ENCODE peak calls at places on chromosomes 12 and 14, in ten cellular contexts. One of them, this sample, is unnamed.

GRCh38 chr14:80978403-80978802 is 23.0 kb downstream of the TSHR start:
- DNase-seq in IMR-90: no peak
- DNase-seq in PC-9: no peak
- DNase-seq in A549: no peak
- DNase-seq in endothelial cell of umbilical vein: no peak
- DNase-seq in endodermal cell: no peak
- DNase-seq in CD4-positive, CD25-positive, alpha-beta regulatory T cell: no peak
- DNase-seq in effector memory CD4-positive, alpha-beta T cell: no peak
- DNase-seq in upper lobe of right lung: no peak
- DNase-seq in naive thymus-derived CD4-positive, alpha-beta T cell: no peak
- DNase-seq in this sample: no peak

GRCh38 chr12:104680506-104680905 is 223.8 kb downstream of the CHST11 start:
- DNase-seq in IMR-90: no peak
- DNase-seq in PC-9: no peak
- DNase-seq in A549: no peak
- DNase-seq in endothelial cell of umbilical vein: no peak
- DNase-seq in endodermal cell: no peak
- DNase-seq in CD4-positive, CD25-positive, alpha-beta regulatory T cell: no peak
- DNase-seq in effector memory CD4-positive, alpha-beta T cell: no peak
- DNase-seq in upper lobe of right lung: no peak
- DNase-seq in naive thymus-derived CD4-positive, alpha-beta T cell: no peak
- DNase-seq in this sample: no peak

GRCh38 chr12:120080043-120080400 is 36.5 kb downstream of the RAB35 start:
- DNase-seq in IMR-90: no peak
- DNase-seq in PC-9: no peak
- DNase-seq in A549: no peak
- DNase-seq in endothelial cell of umbilical vein: no peak
- DNase-seq in endodermal cell: no peak
- DNase-seq in CD4-positive, CD25-positive, alpha-beta regulatory T cell: no peak
- DNase-seq in effector memory CD4-positive, alpha-beta T cell: no peak
- DNase-seq in upper lobe of right lung: peak; percentile 37
- DNase-seq in naive thymus-derived CD4-positive, alpha-beta T cell: no peak
- DNase-seq in this sample: no peak

GRCh38 chr12:124869011-124869665 is 5.5 kb upstream of the SCARB1 start:
- DNase-seq in IMR-90: no peak
- DNase-seq in PC-9: no peak
- DNase-seq in A549: no peak
- DNase-seq in endothelial cell of umbilical vein: no peak
- DNase-seq in endodermal cell: peak; percentile 91
- DNase-seq in CD4-positive, CD25-positive, alpha-beta regulatory T cell: no peak
- DNase-seq in effector memory CD4-positive, alpha-beta T cell: no peak
- DNase-seq in upper lobe of right lung: peak; percentile 73
- DNase-seq in naive thymus-derived CD4-positive, alpha-beta T cell: no peak
- DNase-seq in this sample: peak; percentile 20

GRCh38 chr14:54737132-54737711 is 165.4 kb downstream of the GCH1 start:
- DNase-seq in IMR-90: peak; percentile 82
- DNase-seq in PC-9: peak; percentile 38
- DNase-seq in A549: no peak
- DNase-seq in endothelial cell of umbilical vein: no peak
- DNase-seq in endodermal cell: no peak
- DNase-seq in CD4-positive, CD25-positive, alpha-beta regulatory T cell: no peak
- DNase-seq in effector memory CD4-positive, alpha-beta T cell: no peak
- DNase-seq in upper lobe of right lung: no peak
- DNase-seq in naive thymus-derived CD4-positive, alpha-beta T cell: no peak
- DNase-seq in this sample: peak; percentile 58

GRCh38 chr12:80101126-80101525 is 1.8 kb downstream of the OTOGL start:
- DNase-seq in IMR-90: no peak
- DNase-seq in PC-9: no peak
- DNase-seq in A549: no peak
- DNase-seq in endothelial cell of umbilical vein: peak; percentile 59
- DNase-seq in endodermal cell: no peak
- DNase-seq in CD4-positive, CD25-positive, alpha-beta regulatory T cell: no peak
- DNase-seq in effector memory CD4-positive, alpha-beta T cell: no peak
- DNase-seq in upper lobe of right lung: no peak
- DNase-seq in naive thymus-derived CD4-positive, alpha-beta T cell: no peak
- DNase-seq in this sample: peak; percentile 74

GRCh38 chr12:30694412-30694955 is 1.2 kb downstream of the IPO8 start:
- DNase-seq in IMR-90: peak; percentile 22
- DNase-seq in PC-9: no peak
- DNase-seq in A549: peak; percentile 7
- DNase-seq in endothelial cell of umbilical vein: no peak
- DNase-seq in endodermal cell: peak; percentile 55
- DNase-seq in CD4-positive, CD25-positive, alpha-beta regulatory T cell: no peak
- DNase-seq in effector memory CD4-positive, alpha-beta T cell: no peak
- DNase-seq in upper lobe of right lung: no peak
- DNase-seq in naive thymus-derived CD4-positive, alpha-beta T cell: no peak
- DNase-seq in this sample: no peak

GRCh38 chr12:65597527-65597926 is 226.8 kb upstream of the HMGA2 start:
- DNase-seq in IMR-90: peak; percentile 46
- DNase-seq in PC-9: no peak
- DNase-seq in A549: no peak
- DNase-seq in endothelial cell of umbilical vein: no peak
- DNase-seq in endodermal cell: no peak
- DNase-seq in CD4-positive, CD25-positive, alpha-beta regulatory T cell: no peak
- DNase-seq in effector memory CD4-positive, alpha-beta T cell: no peak
- DNase-seq in upper lobe of right lung: no peak
- DNase-seq in naive thymus-derived CD4-positive, alpha-beta T cell: no peak
- DNase-seq in this sample: no peak

GRCh38 chr12:112020947-112021457 is 7.8 kb downstream of the ERP29 start:
- DNase-seq in IMR-90: no peak
- DNase-seq in PC-9: no peak
- DNase-seq in A549: no peak
- DNase-seq in endothelial cell of umbilical vein: no peak
- DNase-seq in endodermal cell: no peak
- DNase-seq in CD4-positive, CD25-positive, alpha-beta regulatory T cell: no peak
- DNase-seq in effector memory CD4-positive, alpha-beta T cell: no peak
- DNase-seq in upper lobe of right lung: no peak
- DNase-seq in naive thymus-derived CD4-positive, alpha-beta T cell: no peak
- DNase-seq in this sample: no peak

GRCh38 chr12:112022241-112023016 is 9.2 kb downstream of the ERP29 start:
- DNase-seq in IMR-90: no peak
- DNase-seq in PC-9: no peak
- DNase-seq in A549: no peak
- DNase-seq in endothelial cell of umbilical vein: no peak
- DNase-seq in endodermal cell: peak; percentile 51
- DNase-seq in CD4-positive, CD25-positive, alpha-beta regulatory T cell: no peak
- DNase-seq in effector memory CD4-positive, alpha-beta T cell: no peak
- DNase-seq in upper lobe of right lung: no peak
- DNase-seq in naive thymus-derived CD4-positive, alpha-beta T cell: no peak
- DNase-seq in this sample: no peak

GRCh38 chr12:112029326-112029725 is 16.1 kb downstream of the ERP29 start:
- DNase-seq in IMR-90: no peak
- DNase-seq in PC-9: no peak
- DNase-seq in A549: no peak
- DNase-seq in endothelial cell of umbilical vein: no peak
- DNase-seq in endodermal cell: no peak
- DNase-seq in CD4-positive, CD25-positive, alpha-beta regulatory T cell: no peak
- DNase-seq in effector memory CD4-positive, alpha-beta T cell: no peak
- DNase-seq in upper lobe of right lung: no peak
- DNase-seq in naive thymus-derived CD4-positive, alpha-beta T cell: no peak
- DNase-seq in this sample: no peak

GRCh38 chr12:112023759-112024396 is 10.7 kb downstream of the ERP29 start:
- DNase-seq in IMR-90: no peak
- DNase-seq in PC-9: no peak
- DNase-seq in A549: no peak
- DNase-seq in endothelial cell of umbilical vein: no peak
- DNase-seq in endodermal cell: no peak
- DNase-seq in CD4-positive, CD25-positive, alpha-beta regulatory T cell: no peak
- DNase-seq in effector memory CD4-positive, alpha-beta T cell: no peak
- DNase-seq in upper lobe of right lung: no peak
- DNase-seq in naive thymus-derived CD4-positive, alpha-beta T cell: no peak
- DNase-seq in this sample: no peak

GRCh38 chr12:112025808-112026375 is 12.7 kb downstream of the ERP29 start:
- DNase-seq in IMR-90: no peak
- DNase-seq in PC-9: no peak
- DNase-seq in A549: no peak
- DNase-seq in endothelial cell of umbilical vein: peak; percentile 28
- DNase-seq in endodermal cell: no peak
- DNase-seq in CD4-positive, CD25-positive, alpha-beta regulatory T cell: no peak
- DNase-seq in effector memory CD4-positive, alpha-beta T cell: no peak
- DNase-seq in upper lobe of right lung: no peak
- DNase-seq in naive thymus-derived CD4-positive, alpha-beta T cell: no peak
- DNase-seq in this sample: no peak
- H3K27ac ChIP-seq in IMR-90: no peak overlapping the region
- H3K27ac ChIP-seq in PC-9: peak overlapping the region; percentile 20
- H3K27ac ChIP-seq in A549: no peak overlapping the region
- H3K27ac ChIP-seq in endothelial cell of umbilical vein: peak overlapping the region; percentile 8
- H3K27ac ChIP-seq in endodermal cell: no peak overlapping the region
- H3K27ac ChIP-seq in CD4-positive, CD25-positive, alpha-beta regulatory T cell: peak overlapping the region; percentile 34
- H3K27ac ChIP-seq in effector memory CD4-positive, alpha-beta T cell: peak overlapping the region; percentile 27
- H3K27ac ChIP-seq in upper lobe of right lung: no peak overlapping the region
- H3K27ac ChIP-seq in naive thymus-derived CD4-positive, alpha-beta T cell: peak overlapping the region; percentile 44
- H3K27ac ChIP-seq in this sample: no peak overlapping the region

GRCh38 chr12:89064780-89065179 is 287.5 kb downstream of the DUSP6 start:
- DNase-seq in IMR-90: peak; percentile 71
- DNase-seq in PC-9: no peak
- DNase-seq in A549: peak; percentile 6
- DNase-seq in endothelial cell of umbilical vein: no peak
- DNase-seq in endodermal cell: no peak
- DNase-seq in CD4-positive, CD25-positive, alpha-beta regulatory T cell: no peak
- DNase-seq in effector memory CD4-positive, alpha-beta T cell: no peak
- DNase-seq in upper lobe of right lung: no peak
- DNase-seq in naive thymus-derived CD4-positive, alpha-beta T cell: no peak
- DNase-seq in this sample: peak; percentile 89

GRCh38 chr12:89064151-89064550 is 288.1 kb downstream of the DUSP6 start:
- DNase-seq in IMR-90: no peak
- DNase-seq in PC-9: no peak
- DNase-seq in A549: no peak
- DNase-seq in endothelial cell of umbilical vein: no peak
- DNase-seq in endodermal cell: no peak
- DNase-seq in CD4-positive, CD25-positive, alpha-beta regulatory T cell: no peak
- DNase-seq in effector memory CD4-positive, alpha-beta T cell: no peak
- DNase-seq in upper lobe of right lung: no peak
- DNase-seq in naive thymus-derived CD4-positive, alpha-beta T cell: no peak
- DNase-seq in this sample: peak; percentile 82

GRCh38 chr12:89069431-89069830 is 282.9 kb downstream of the DUSP6 start:
- DNase-seq in IMR-90: peak; percentile 69
- DNase-seq in PC-9: no peak
- DNase-seq in A549: no peak
- DNase-seq in endothelial cell of umbilical vein: no peak
- DNase-seq in endodermal cell: no peak
- DNase-seq in CD4-positive, CD25-positive, alpha-beta regulatory T cell: no peak
- DNase-seq in effector memory CD4-positive, alpha-beta T cell: no peak
- DNase-seq in upper lobe of right lung: no peak
- DNase-seq in naive thymus-derived CD4-positive, alpha-beta T cell: no peak
- DNase-seq in this sample: no peak

GRCh38 chr12:89070603-89071002 is 281.7 kb downstream of the DUSP6 start:
- DNase-seq in IMR-90: no peak
- DNase-seq in PC-9: no peak
- DNase-seq in A549: no peak
- DNase-seq in endothelial cell of umbilical vein: no peak
- DNase-seq in endodermal cell: no peak
- DNase-seq in CD4-positive, CD25-positive, alpha-beta regulatory T cell: no peak
- DNase-seq in effector memory CD4-positive, alpha-beta T cell: no peak
- DNase-seq in upper lobe of right lung: no peak
- DNase-seq in naive thymus-derived CD4-positive, alpha-beta T cell: no peak
- DNase-seq in this sample: no peak

DNA sequence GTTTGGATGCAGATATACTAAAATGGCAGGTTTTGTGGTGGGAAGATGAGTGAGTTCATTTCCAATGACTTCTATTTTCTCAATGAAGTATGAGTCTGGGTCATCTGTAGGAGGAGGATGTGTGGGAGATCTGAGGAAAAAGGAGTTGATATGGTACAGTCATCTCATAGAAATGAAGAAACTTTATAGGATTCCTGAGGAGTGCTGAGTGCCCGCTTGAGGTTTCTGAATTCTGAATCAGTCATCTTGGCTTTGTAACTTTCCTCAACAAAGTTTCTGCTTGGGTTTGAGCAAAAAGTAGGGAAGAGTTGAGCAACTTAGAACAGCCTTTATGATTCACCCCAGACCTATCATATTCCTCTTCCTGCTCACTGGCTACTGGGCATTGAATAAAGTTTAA is 284.9 kb downstream of the DUSP6 start:
- DNase-seq in IMR-90: peak; percentile 94
- DNase-seq in PC-9: no peak
- DNase-seq in A549: peak; percentile 9
- DNase-seq in endothelial cell of umbilical vein: no peak
- DNase-seq in endodermal cell: no peak
- DNase-seq in CD4-positive, CD25-positive, alpha-beta regulatory T cell: no peak
- DNase-seq in effector memory CD4-positive, alpha-beta T cell: no peak
- DNase-seq in upper lobe of right lung: no peak
- DNase-seq in naive thymus-derived CD4-positive, alpha-beta T cell: no peak
- DNase-seq in this sample: peak; percentile 87
- H3K27ac ChIP-seq in IMR-90: no peak overlapping the region
- H3K27ac ChIP-seq in PC-9: peak overlapping the region; percentile 79
- H3K27ac ChIP-seq in A549: no peak overlapping the region
- H3K27ac ChIP-seq in endothelial cell of umbilical vein: no peak overlapping the region
- H3K27ac ChIP-seq in endodermal cell: no peak overlapping the region
- H3K27ac ChIP-seq in CD4-positive, CD25-positive, alpha-beta regulatory T cell: no peak overlapping the region
- H3K27ac ChIP-seq in effector memory CD4-positive, alpha-beta T cell: no peak overlapping the region
- H3K27ac ChIP-seq in upper lobe of right lung: no peak overlapping the region
- H3K27ac ChIP-seq in naive thymus-derived CD4-positive, alpha-beta T cell: no peak overlapping the region
- H3K27ac ChIP-seq in this sample: peak overlapping the region; percentile 81

DNA sequence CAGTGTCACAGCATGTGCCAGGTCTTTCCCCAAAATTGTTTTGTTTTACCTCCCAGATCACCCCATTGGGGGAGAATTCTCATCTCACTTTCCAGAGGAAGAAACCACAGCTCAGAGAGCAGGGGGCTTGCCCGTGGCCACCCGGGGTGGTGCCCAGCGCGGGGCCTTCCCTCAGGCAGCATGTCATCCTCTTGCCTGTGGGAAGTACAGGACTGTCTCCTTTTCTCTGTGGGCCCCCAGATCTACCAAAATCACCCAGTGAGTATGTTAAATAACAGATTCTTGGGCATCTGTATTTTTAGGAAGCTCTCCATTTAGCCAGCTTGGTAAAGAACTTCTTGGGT is 5.9 kb downstream of the RPS6KL1 start:
- DNase-seq in IMR-90: no peak
- DNase-seq in PC-9: no peak
- DNase-seq in A549: no peak
- DNase-seq in endothelial cell of umbilical vein: no peak
- DNase-seq in endodermal cell: no peak
- DNase-seq in CD4-positive, CD25-positive, alpha-beta regulatory T cell: no peak
- DNase-seq in effector memory CD4-positive, alpha-beta T cell: no peak
- DNase-seq in upper lobe of right lung: no peak
- DNase-seq in naive thymus-derived CD4-positive, alpha-beta T cell: no peak
- DNase-seq in this sample: no peak
- H3K27ac ChIP-seq in IMR-90: no peak overlapping the region
- H3K27ac ChIP-seq in PC-9: no peak overlapping the region
- H3K27ac ChIP-seq in A549: no peak overlapping the region
- H3K27ac ChIP-seq in endothelial cell of umbilical vein: no peak overlapping the region
- H3K27ac ChIP-seq in endodermal cell: no peak overlapping the region
- H3K27ac ChIP-seq in CD4-positive, CD25-positive, alpha-beta regulatory T cell: no peak overlapping the region
- H3K27ac ChIP-seq in effector memory CD4-positive, alpha-beta T cell: no peak overlapping the region
- H3K27ac ChIP-seq in upper lobe of right lung: no peak overlapping the region
- H3K27ac ChIP-seq in naive thymus-derived CD4-positive, alpha-beta T cell: no peak overlapping the region
- H3K27ac ChIP-seq in this sample: no peak overlapping the region

DNA sequence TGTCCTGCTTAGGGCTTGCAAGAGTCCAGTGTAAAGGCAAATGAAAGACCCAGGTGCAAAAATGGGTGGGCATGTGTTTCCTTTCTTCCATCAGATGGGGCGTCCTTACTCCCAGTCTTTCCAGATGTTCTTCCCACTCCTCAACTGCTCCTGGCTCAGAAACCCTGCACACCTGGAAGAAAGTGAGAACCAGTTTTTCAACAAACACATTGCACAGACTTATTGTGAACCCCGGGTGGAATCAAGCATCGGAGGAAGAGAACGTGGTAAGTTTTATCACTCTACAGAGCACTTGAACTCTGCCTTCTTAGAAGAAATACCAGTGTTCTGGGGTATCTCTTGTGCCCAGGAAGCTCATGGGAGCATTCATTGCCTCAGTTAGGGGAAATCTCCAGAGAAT is 93.3 kb downstream of the TMX1 start:
- DNase-seq in IMR-90: no peak
- DNase-seq in PC-9: no peak
- DNase-seq in A549: no peak
- DNase-seq in endothelial cell of umbilical vein: no peak
- DNase-seq in endodermal cell: no peak
- DNase-seq in CD4-positive, CD25-positive, alpha-beta regulatory T cell: no peak
- DNase-seq in effector memory CD4-positive, alpha-beta T cell: no peak
- DNase-seq in upper lobe of right lung: no peak
- DNase-seq in naive thymus-derived CD4-positive, alpha-beta T cell: no peak
- DNase-seq in this sample: no peak
- H3K27ac ChIP-seq in IMR-90: no peak overlapping the region
- H3K27ac ChIP-seq in PC-9: no peak overlapping the region
- H3K27ac ChIP-seq in A549: no peak overlapping the region
- H3K27ac ChIP-seq in endothelial cell of umbilical vein: no peak overlapping the region
- H3K27ac ChIP-seq in endodermal cell: no peak overlapping the region
- H3K27ac ChIP-seq in CD4-positive, CD25-positive, alpha-beta regulatory T cell: no peak overlapping the region
- H3K27ac ChIP-seq in effector memory CD4-positive, alpha-beta T cell: no peak overlapping the region
- H3K27ac ChIP-seq in upper lobe of right lung: no peak overlapping the region
- H3K27ac ChIP-seq in naive thymus-derived CD4-positive, alpha-beta T cell: no peak overlapping the region
- H3K27ac ChIP-seq in this sample: peak overlapping the region; percentile 88

This sample was measured in epithelial cell of prostate.